ENCODE peak calls at places on chromosome 5, in nine cellular contexts. One of them, this sample, is unnamed.

GRCh38 chr5:173917788-173918786 is 29.9 kb downstream of the CPEB4 start:
- DNase-seq in GM12891: peak
- DNase-seq in nephron progenitor cell: peak
- DNase-seq in WTC11: peak
- DNase-seq in fibroblast of mammary gland: peak
- DNase-seq in MCF 10A: peak
- DNase-seq in ACHN: peak
- DNase-seq in activated CD8-positive, alpha-beta memory T cell treated with anti-CD3 and anti-CD28 coated beads, Interleukin-2, amount 50 U/mL, for 4 hours: peak
- DNase-seq in RCC 7860: peak
- DNase-seq in this sample: peak

GRCh38 chr5:11182441-11183080 is 421.5 kb upstream of the DAP start:
- DNase-seq in fibroblast of mammary gland: peak
- DNase-seq in WTC11: peak
- DNase-seq in GM12891: no peak
- DNase-seq in nephron progenitor cell: peak
- DNase-seq in ACHN: peak
- DNase-seq in activated CD8-positive, alpha-beta memory T cell treated with anti-CD3 and anti-CD28 coated beads, Interleukin-2, amount 50 U/mL, for 4 hours: no peak
- DNase-seq in RCC 7860: peak
- DNase-seq in MCF 10A: peak
- DNase-seq in this sample: peak

GRCh38 chr5:154356256-154356655 is 89.5 kb upstream of the SAP30L start:
- DNase-seq in MCF 10A: peak
- DNase-seq in fibroblast of mammary gland: peak
- DNase-seq in WTC11: no peak
- DNase-seq in activated CD8-positive, alpha-beta memory T cell treated with anti-CD3 and anti-CD28 coated beads, Interleukin-2, amount 50 U/mL, for 4 hours: no peak
- DNase-seq in RCC 7860: no peak
- DNase-seq in nephron progenitor cell: no peak
- DNase-seq in ACHN: no peak
- DNase-seq in GM12891: no peak
- DNase-seq in this sample: no peak

GRCh38 chr5:78562719-78563330 is 85.7 kb downstream of the LHFPL2 start:
- DNase-seq in ACHN: no peak
- DNase-seq in WTC11: no peak
- DNase-seq in GM12891: no peak
- DNase-seq in activated CD8-positive, alpha-beta memory T cell treated with anti-CD3 and anti-CD28 coated beads, Interleukin-2, amount 50 U/mL, for 4 hours: no peak
- DNase-seq in fibroblast of mammary gland: no peak
- DNase-seq in nephron progenitor cell: no peak
- DNase-seq in RCC 7860: no peak
- DNase-seq in MCF 10A: no peak
- DNase-seq in this sample: no peak

GRCh38 chr5:145636396-145636795 is 198.7 kb downstream of the PRELID2 start:
- DNase-seq in MCF 10A: no peak
- DNase-seq in WTC11: no peak
- DNase-seq in GM12891: no peak
- DNase-seq in nephron progenitor cell: no peak
- DNase-seq in fibroblast of mammary gland: no peak
- DNase-seq in activated CD8-positive, alpha-beta memory T cell treated with anti-CD3 and anti-CD28 coated beads, Interleukin-2, amount 50 U/mL, for 4 hours: no peak
- DNase-seq in ACHN: no peak
- DNase-seq in RCC 7860: no peak
- DNase-seq in this sample: peak

GRCh38 chr5:6714221-6715041 is 1.2 kb downstream of the TENT4A start:
- DNase-seq in nephron progenitor cell: peak
- DNase-seq in activated CD8-positive, alpha-beta memory T cell treated with anti-CD3 and anti-CD28 coated beads, Interleukin-2, amount 50 U/mL, for 4 hours: peak
- DNase-seq in MCF 10A: no peak
- DNase-seq in RCC 7860: no peak
- DNase-seq in WTC11: no peak
- DNase-seq in ACHN: peak
- DNase-seq in fibroblast of mammary gland: no peak
- DNase-seq in GM12891: no peak
- DNase-seq in this sample: peak

GRCh38 chr5:32712463-32713395 is 1.6 kb downstream of the NPR3 start:
- DNase-seq in WTC11: peak
- DNase-seq in activated CD8-positive, alpha-beta memory T cell treated with anti-CD3 and anti-CD28 coated beads, Interleukin-2, amount 50 U/mL, for 4 hours: no peak
- DNase-seq in ACHN: no peak
- DNase-seq in RCC 7860: no peak
- DNase-seq in GM12891: peak
- DNase-seq in fibroblast of mammary gland: peak
- DNase-seq in nephron progenitor cell: peak
- DNase-seq in MCF 10A: no peak
- DNase-seq in this sample: no peak

GRCh38 chr5:147673276-147673675 is 109.3 kb downstream of the JAKMIP2 start:
- DNase-seq in MCF 10A: no peak
- DNase-seq in fibroblast of mammary gland: no peak
- DNase-seq in GM12891: no peak
- DNase-seq in WTC11: no peak
- DNase-seq in ACHN: no peak
- DNase-seq in activated CD8-positive, alpha-beta memory T cell treated with anti-CD3 and anti-CD28 coated beads, Interleukin-2, amount 50 U/mL, for 4 hours: no peak
- DNase-seq in nephron progenitor cell: no peak
- DNase-seq in RCC 7860: no peak
- DNase-seq in this sample: no peak

GRCh38 chr5:172144931-172145869 is 42.8 kb downstream of the STK10 start:
- DNase-seq in activated CD8-positive, alpha-beta memory T cell treated with anti-CD3 and anti-CD28 coated beads, Interleukin-2, amount 50 U/mL, for 4 hours: no peak
- DNase-seq in nephron progenitor cell: no peak
- DNase-seq in MCF 10A: no peak
- DNase-seq in GM12891: no peak
- DNase-seq in WTC11: no peak
- DNase-seq in RCC 7860: no peak
- DNase-seq in fibroblast of mammary gland: no peak
- DNase-seq in ACHN: no peak
- DNase-seq in this sample: no peak

GRCh38 chr5:33439905-33440481 is 772 bp upstream of the TARS1 start:
- DNase-seq in activated CD8-positive, alpha-beta memory T cell treated with anti-CD3 and anti-CD28 coated beads, Interleukin-2, amount 50 U/mL, for 4 hours: no peak
- DNase-seq in GM12891: no peak
- DNase-seq in ACHN: no peak
- DNase-seq in fibroblast of mammary gland: peak
- DNase-seq in WTC11: no peak
- DNase-seq in RCC 7860: no peak
- DNase-seq in nephron progenitor cell: no peak
- DNase-seq in MCF 10A: no peak
- DNase-seq in this sample: no peak

GRCh38 chr5:91632871-91633270 is 249.8 kb upstream of the ARRDC3 start:
- DNase-seq in RCC 7860: no peak
- DNase-seq in GM12891: no peak
- DNase-seq in ACHN: no peak
- DNase-seq in fibroblast of mammary gland: no peak
- DNase-seq in activated CD8-positive, alpha-beta memory T cell treated with anti-CD3 and anti-CD28 coated beads, Interleukin-2, amount 50 U/mL, for 4 hours: no peak
- DNase-seq in WTC11: no peak
- DNase-seq in nephron progenitor cell: no peak
- DNase-seq in MCF 10A: no peak
- DNase-seq in this sample: peak

GRCh38 chr5:169052207-169052606 is 248.7 kb downstream of the SLIT3 start:
- DNase-seq in activated CD8-positive, alpha-beta memory T cell treated with anti-CD3 and anti-CD28 coated beads, Interleukin-2, amount 50 U/mL, for 4 hours: no peak
- DNase-seq in RCC 7860: no peak
- DNase-seq in ACHN: no peak
- DNase-seq in fibroblast of mammary gland: peak
- DNase-seq in nephron progenitor cell: no peak
- DNase-seq in WTC11: no peak
- DNase-seq in MCF 10A: no peak
- DNase-seq in GM12891: no peak
- DNase-seq in this sample: no peak

GRCh38 chr5:96344678-96345612 is 88.1 kb downstream of the PCSK1 start:
- DNase-seq in WTC11: no peak
- DNase-seq in nephron progenitor cell: no peak
- DNase-seq in GM12891: no peak
- DNase-seq in fibroblast of mammary gland: peak
- DNase-seq in ACHN: peak
- DNase-seq in activated CD8-positive, alpha-beta memory T cell treated with anti-CD3 and anti-CD28 coated beads, Interleukin-2, amount 50 U/mL, for 4 hours: no peak
- DNase-seq in RCC 7860: peak
- DNase-seq in MCF 10A: peak
- DNase-seq in this sample: peak

GRCh38 chr5:57171818-57172465 is 1.9 kb upstream of the GPBP1 start:
- DNase-seq in WTC11: no peak
- DNase-seq in ACHN: peak
- DNase-seq in GM12891: no peak
- DNase-seq in MCF 10A: peak
- DNase-seq in nephron progenitor cell: no peak
- DNase-seq in activated CD8-positive, alpha-beta memory T cell treated with anti-CD3 and anti-CD28 coated beads, Interleukin-2, amount 50 U/mL, for 4 hours: peak
- DNase-seq in fibroblast of mammary gland: no peak
- DNase-seq in RCC 7860: peak
- DNase-seq in this sample: peak

GRCh38 chr5:158716668-158717067 is 383.0 kb downstream of the EBF1 start:
- DNase-seq in WTC11: no peak
- DNase-seq in GM12891: no peak
- DNase-seq in MCF 10A: peak
- DNase-seq in activated CD8-positive, alpha-beta memory T cell treated with anti-CD3 and anti-CD28 coated beads, Interleukin-2, amount 50 U/mL, for 4 hours: no peak
- DNase-seq in RCC 7860: no peak
- DNase-seq in ACHN: no peak
- DNase-seq in nephron progenitor cell: no peak
- DNase-seq in fibroblast of mammary gland: no peak
- DNase-seq in this sample: peak

GRCh38 chr5:107861565-107861964 is 190.8 kb upstream of the EFNA5 start:
- DNase-seq in WTC11: no peak
- DNase-seq in GM12891: no peak
- DNase-seq in activated CD8-positive, alpha-beta memory T cell treated with anti-CD3 and anti-CD28 coated beads, Interleukin-2, amount 50 U/mL, for 4 hours: no peak
- DNase-seq in nephron progenitor cell: no peak
- DNase-seq in ACHN: no peak
- DNase-seq in MCF 10A: no peak
- DNase-seq in RCC 7860: no peak
- DNase-seq in fibroblast of mammary gland: no peak
- DNase-seq in this sample: no peak

GRCh38 chr5:72210913-72211670 is 103.8 kb downstream of the MAP1B start:
- DNase-seq in RCC 7860: peak
- DNase-seq in nephron progenitor cell: no peak
- DNase-seq in ACHN: peak
- DNase-seq in GM12891: no peak
- DNase-seq in fibroblast of mammary gland: peak
- DNase-seq in MCF 10A: peak
- DNase-seq in activated CD8-positive, alpha-beta memory T cell treated with anti-CD3 and anti-CD28 coated beads, Interleukin-2, amount 50 U/mL, for 4 hours: no peak
- DNase-seq in WTC11: no peak
- DNase-seq in this sample: peak

GRCh38 chr5:155004138-155004744 is 9.3 kb upstream of the KIF4B start:
- DNase-seq in WTC11: peak
- DNase-seq in MCF 10A: peak
- DNase-seq in RCC 7860: no peak
- DNase-seq in activated CD8-positive, alpha-beta memory T cell treated with anti-CD3 and anti-CD28 coated beads, Interleukin-2, amount 50 U/mL, for 4 hours: no peak
- DNase-seq in ACHN: peak
- DNase-seq in fibroblast of mammary gland: no peak
- DNase-seq in GM12891: no peak
- DNase-seq in nephron progenitor cell: peak
- DNase-seq in this sample: peak

GRCh38 chr5:180495991-180496741 is 2.0 kb downstream of the CNOT6 start:
- DNase-seq in ACHN: no peak
- DNase-seq in activated CD8-positive, alpha-beta memory T cell treated with anti-CD3 and anti-CD28 coated beads, Interleukin-2, amount 50 U/mL, for 4 hours: no peak
- DNase-seq in nephron progenitor cell: no peak
- DNase-seq in GM12891: no peak
- DNase-seq in MCF 10A: peak
- DNase-seq in fibroblast of mammary gland: no peak
- DNase-seq in RCC 7860: no peak
- DNase-seq in WTC11: no peak
- DNase-seq in this sample: no peak

GRCh38 chr5:111735829-111736228 is 21.2 kb downstream of the NREP start:
- DNase-seq in nephron progenitor cell: no peak
- DNase-seq in fibroblast of mammary gland: peak
- DNase-seq in RCC 7860: peak
- DNase-seq in activated CD8-positive, alpha-beta memory T cell treated with anti-CD3 and anti-CD28 coated beads, Interleukin-2, amount 50 U/mL, for 4 hours: peak
- DNase-seq in ACHN: peak
- DNase-seq in GM12891: no peak
- DNase-seq in WTC11: peak
- DNase-seq in MCF 10A: peak
- DNase-seq in this sample: no peak

GRCh38 chr5:34486808-34487201 is 169.3 kb upstream of the RAI14 start:
- DNase-seq in activated CD8-positive, alpha-beta memory T cell treated with anti-CD3 and anti-CD28 coated beads, Interleukin-2, amount 50 U/mL, for 4 hours: no peak
- DNase-seq in fibroblast of mammary gland: no peak
- DNase-seq in nephron progenitor cell: no peak
- DNase-seq in ACHN: no peak
- DNase-seq in RCC 7860: no peak
- DNase-seq in GM12891: no peak
- DNase-seq in WTC11: no peak
- DNase-seq in MCF 10A: no peak
- DNase-seq in this sample: peak

GRCh38 chr5:138241688-138242547 is 28.8 kb upstream of the CDC23 start:
- DNase-seq in activated CD8-positive, alpha-beta memory T cell treated with anti-CD3 and anti-CD28 coated beads, Interleukin-2, amount 50 U/mL, for 4 hours: no peak
- DNase-seq in RCC 7860: no peak
- DNase-seq in WTC11: peak
- DNase-seq in MCF 10A: no peak
- DNase-seq in fibroblast of mammary gland: no peak
- DNase-seq in GM12891: peak
- DNase-seq in nephron progenitor cell: peak
- DNase-seq in ACHN: no peak
- DNase-seq in this sample: peak

This sample was measured in DMS53.